ENCODE peak calls at places on chromosomes 5 and 9, in four cellular contexts. E is neural progenitor cell; O is T-helper 2 cell; L is stimulated activated CD4-positive, alpha-beta T cell treated with anti-CD3 and anti-CD28 coated beads, Interleukin-2, amount 100 ng/mL, for 24 hours. K is an unnamed sample.

GRCh38 chr5:175025046-175025445 is 300.7 kb downstream of the MSX2 start:
- DNase-seq in E (no peak), O (no peak), L (no peak), K (no peak)

GRCh38 chr5:89686081-89686765 is 723.3 kb downstream of the CETN3 start:
- DNase-seq in O (no peak), L (no peak), E (no peak), K (no peak)

GRCh38 chr5:179495906-179496455 is 54.4 kb upstream of the RUFY1 start:
- DNase-seq in L (no peak), O (no peak), E (no peak), K (no peak)

GRCh38 chr5:142506756-142507155 is 179.1 kb downstream of the FGF1 start:
- DNase-seq in O (no peak), E (no peak), L (peak; percentile 3), K (no peak)

GRCh38 chr5:163913548-163913947 is 408.1 kb downstream of the MAT2B start:
- DNase-seq in E (no peak), O (no peak), L (no peak), K (no peak)

GRCh38 chr5:180315762-180316212 is 23.9 kb upstream of the MAPK9 start:
- DNase-seq in O (peak; percentile 51), E (peak; percentile 56), L (peak; percentile 82), K (peak; percentile 74)

GRCh38 chr5:83441752-83442151 is 29.8 kb upstream of the VCAN start:
- DNase-seq in E (no peak), O (no peak), L (peak; percentile 2), K (no peak)

GRCh38 chr9:26755476-26755875 is 137.1 kb downstream of the CAAP1 start:
- DNase-seq in E (no peak), L (no peak), O (no peak), K (no peak)

GRCh38 chr5:74164725-74165226 is 475.8 kb downstream of the ENC1 start:
- DNase-seq in L (no peak), E (no peak), O (no peak), K (no peak)

GRCh38 chr9:14415947-14416346 is 102.0 kb upstream of the NFIB start:
- DNase-seq in E (no peak), O (no peak), L (no peak), K (no peak)

GRCh38 chr9:112754578-112754977 is 4.0 kb downstream of the SNX30 start:
- DNase-seq in E (no peak), L (peak; percentile 40), O (peak; percentile 76), K (no peak)

GRCh38 chr9:108727580-108728056 is 128.2 kb downstream of the ACTL7B start:
- DNase-seq in L (no peak), O (no peak), E (no peak), K (no peak)

GRCh38 chr9:37037137-37037743 is 3.2 kb upstream of the PAX5 start:
- DNase-seq in L (peak; percentile 18), E (peak; percentile 63), O (no peak), K (no peak)

GRCh38 chr5:160448886-160449285 is 27.2 kb downstream of the PTTG1 start:
- DNase-seq in E (no peak), L (no peak), O (no peak), K (no peak)

GRCh38 chr5:116702776-116703175 is 128.2 kb upstream of the SEMA6A start:
- DNase-seq in O (no peak), L (no peak), E (no peak), K (no peak)

GRCh38 chr5:10194083-10194482 is 55.6 kb downstream of the ATPSCKMT start:
- DNase-seq in O (no peak), L (no peak), E (no peak), K (no peak)

GRCh38 chr9:12516573-12516972 is 176.6 kb upstream of the TYRP1 start:
- DNase-seq in L (no peak), E (no peak), O (no peak), K (no peak)

GRCh38 chr9:87375397-87376073 is 122.1 kb upstream of the DAPK1 start:
- DNase-seq in L (no peak), O (no peak), E (no peak), K (no peak)

GRCh38 chr9:133505186-133505830 is 19.5 kb downstream of the MYMK start:
- DNase-seq in O (no peak), E (no peak), L (no peak), K (peak; percentile 8)

GRCh38 chr5:8848997-8849585 is 696.8 kb downstream of the SEMA5A start:
- DNase-seq in O (no peak), E (no peak), L (no peak), K (no peak)

GRCh38 chr9:90925581-90926257 is 124.1 kb downstream of the SYK start:
- DNase-seq in O (no peak), L (no peak), E (no peak), K (no peak)

GRCh38 chr5:33772276-33772990 is 119.4 kb downstream of the ADAMTS12 start:
- DNase-seq in L (no peak), O (no peak), E (no peak), K (no peak)

GRCh38 chr5:132009706-132010405 is 1.6 kb downstream of the ACSL6 start:
- DNase-seq in E (peak; percentile 45), O (no peak), L (no peak), K (peak; percentile 35)

K was measured in right lobe of liver.